ENCODE peak calls at places on chromosomes 5 and 9, in ten cellular contexts. Q is NCI-H460; M is activated CD4-positive, alpha-beta T cell treated with anti-CD3 and anti-CD28 coated beads, Interleukin-2, amount 50 U/mL, for 1 hour; P is HT1080; C is heart right ventricle; J is Calu3; Y is AG20443; D is foreskin fibroblast; G is HepG2; U is CD4-positive, CD25-positive, alpha-beta regulatory T cell. O is an unnamed sample.

GRCh38 chr9:135887021-135887507 is 20.3 kb downstream of the CAMSAP1 start:
- DNase-seq in Q (no peak), M (no peak), P (no peak), C (peak), J (no peak), Y (no peak), D (no peak), G (no peak), U (peak), O (peak)

GRCh38 chr5:74282495-74282894 is 358.0 kb downstream of the ENC1 start:
- DNase-seq in Q (no peak), M (no peak), P (no peak), C (no peak), J (no peak), Y (no peak), D (no peak), G (no peak), U (no peak), O (no peak)

GRCh38 chr5:157366741-157367684 is 93.0 kb upstream of the NIPAL4 start:
- DNase-seq in Q (peak), M (no peak), P (peak), C (no peak), J (no peak), Y (peak), D (peak), G (peak), U (no peak), O (peak)

GRCh38 chr9:37650873-37651768 is at the start of gene FRMPD1:
- DNase-seq in Q (peak), M (peak), P (peak), C (peak), J (peak), Y (peak), D (peak), G (peak), U (peak), O (peak)

GRCh38 chr5:148384389-148384756 is 615 bp downstream of the FBXO38 start:
- DNase-seq in Q (no peak), M (no peak), P (peak), C (no peak), J (peak), Y (peak), D (no peak), G (peak), U (peak), O (no peak)

GRCh38 chr5:64505769-64506566 is at the start of gene RGS7BP:
- DNase-seq in Q (peak), M (no peak), P (no peak), C (peak), J (no peak), Y (peak), D (peak), G (no peak), U (no peak), O (peak)

GRCh38 chr5:1445313-1445894 is at the start of gene SLC6A3:
- DNase-seq in Q (no peak), M (peak), P (no peak), C (no peak), J (no peak), Y (no peak), D (no peak), G (no peak), U (no peak), O (peak)

GRCh38 chr5:115775999-115776398 is 40.5 kb downstream of the CDO1 start:
- DNase-seq in Q (no peak), M (no peak), P (no peak), C (no peak), J (no peak), Y (no peak), D (no peak), G (no peak), U (no peak), O (no peak)

GRCh38 chr5:81397169-81397568 is 3.2 kb upstream of the ACOT12 start:
- DNase-seq in Q (no peak), M (no peak), P (peak), C (no peak), J (no peak), Y (peak), D (peak), G (no peak), U (no peak), O (peak)

GRCh38 chr9:114769664-114770063 is 36.2 kb downstream of the TNFSF15 start:
- DNase-seq in Q (no peak), M (no peak), P (peak), C (no peak), J (no peak), Y (peak), D (peak), G (no peak), U (peak), O (no peak)

GRCh38 chr5:143554194-143554717 is 150.8 kb upstream of the NR3C1 start:
- DNase-seq in Q (no peak), M (no peak), P (peak), C (no peak), J (no peak), Y (peak), D (peak), G (no peak), U (no peak), O (no peak)

O was measured in right cardiac atrium.